ENCODE peak calls at places on chromosomes 5 and 9, in ten cellular contexts. T, E, Q, J, S, R, F, K, U and V are unnamed samples.

GRCh38 chr9:127926961-127927456 is 3.6 kb downstream of the PIP5KL1 start:
- DNase-seq in S (no peak), J (no peak), Q (no peak), K (no peak), U (no peak), F (no peak), R (no peak), E (no peak), T (no peak), V (no peak)

GRCh38 chr5:24998641-24999040 is 353.9 kb upstream of the CDH10 start:
- DNase-seq in E (no peak), J (no peak), T (no peak), F (no peak), K (no peak), U (no peak), Q (no peak), R (no peak), S (no peak), V (no peak)

GRCh38 chr5:120531215-120531614 is 67.1 kb downstream of the PRR16 start:
- DNase-seq in S (no peak), J (no peak), U (no peak), Q (no peak), F (no peak), E (no peak), T (no peak), K (no peak), R (no peak), V (no peak)

GRCh38 chr5:125237026-125237425 is 490.6 kb upstream of the ZNF608 start:
- DNase-seq in E (no peak), J (no peak), R (no peak), K (no peak), U (no peak), S (no peak), F (no peak), Q (no peak), T (no peak), V (no peak)

GRCh38 chr5:156380846-156381245 is 53.9 kb downstream of the SGCD start:
- DNase-seq in S (no peak), E (peak; percentile 89), T (no peak), K (peak; percentile 11), J (no peak), F (no peak), U (no peak), Q (peak; percentile 71), R (no peak), V (no peak)

GRCh38 chr5:69048233-69048632 is 45.6 kb upstream of the SLC30A5 start:
- DNase-seq in U (no peak), Q (no peak), R (no peak), E (peak; percentile 4), F (no peak), T (no peak), S (peak; percentile 22), J (no peak), K (no peak), V (no peak)

GRCh38 chr5:143244000-143244736 is 159.3 kb downstream of the NR3C1 start:
- DNase-seq in S (no peak), T (peak; percentile 72), Q (peak; percentile 97), K (peak; percentile 99), R (no peak), E (peak; percentile 99), F (no peak), U (no peak), J (no peak), V (peak; percentile 77)

GRCh38 chr9:33143241-33143642 is 23.9 kb downstream of the B4GALT1 start:
- DNase-seq in K (no peak), Q (peak; percentile 71), J (no peak), R (no peak), F (no peak), E (peak; percentile 88), T (no peak), U (no peak), S (no peak), V (no peak)

GRCh38 chr9:134887686-134888602 is 7.3 kb downstream of the FCN2 start:
- DNase-seq in K (no peak), E (no peak), J (no peak), U (no peak), Q (no peak), F (no peak), R (no peak), S (no peak), T (no peak), V (no peak)

GRCh38 chr5:148290271-148291195 is 21.7 kb upstream of the SPINK7 start:
- DNase-seq in Q (no peak), U (no peak), T (no peak), J (peak; percentile 13), F (peak; percentile 7), E (peak; percentile 3), R (no peak), S (peak; percentile 12), K (no peak), V (no peak)